ENCODE peak calls at places on chromosomes 16 and 17, in ten cellular contexts. One of them, this sample, is unnamed. For H3K27me3, H3K36me3 and H3K9me3, the result is how much of the 10 kb centered on the place peaks cover.

GRCh38 chr17:45132569-45133463 is 501 bp upstream of the PLCD3 start:
- DNase-seq in lower lobe of right lung: peak
- DNase-seq in BE2C: peak
- DNase-seq in CD8-positive, alpha-beta T cell: peak
- DNase-seq in naive thymus-derived CD4-positive, alpha-beta T cell: peak
- DNase-seq in tibial nerve: peak
- DNase-seq in endodermal cell: peak
- DNase-seq in fibroblast of lung: peak
- DNase-seq in PC-3: peak
- DNase-seq in CD4-positive, CD25-positive, alpha-beta regulatory T cell: peak
- DNase-seq in this sample: peak

GRCh38 chr16:53821957-53822625 is 118.1 kb downstream of the FTO start:
- DNase-seq in lower lobe of right lung: no peak
- DNase-seq in BE2C: no peak
- DNase-seq in CD8-positive, alpha-beta T cell: no peak
- DNase-seq in naive thymus-derived CD4-positive, alpha-beta T cell: no peak
- DNase-seq in tibial nerve: no peak
- DNase-seq in endodermal cell: no peak
- DNase-seq in fibroblast of lung: peak
- DNase-seq in PC-3: peak
- DNase-seq in CD4-positive, CD25-positive, alpha-beta regulatory T cell: no peak
- DNase-seq in this sample: no peak

GRCh38 chr17:29504711-29505110 is 62.1 kb downstream of the ABHD15 start:
- DNase-seq in lower lobe of right lung: no peak
- DNase-seq in BE2C: no peak
- DNase-seq in CD8-positive, alpha-beta T cell: no peak
- DNase-seq in naive thymus-derived CD4-positive, alpha-beta T cell: no peak
- DNase-seq in tibial nerve: no peak
- DNase-seq in endodermal cell: no peak
- DNase-seq in fibroblast of lung: peak
- DNase-seq in PC-3: no peak
- DNase-seq in CD4-positive, CD25-positive, alpha-beta regulatory T cell: no peak
- DNase-seq in this sample: no peak

GRCh38 chr16:3819175-3819527 is 61.4 kb downstream of the CREBBP start:
- DNase-seq in lower lobe of right lung: no peak
- DNase-seq in BE2C: no peak
- DNase-seq in CD8-positive, alpha-beta T cell: no peak
- DNase-seq in naive thymus-derived CD4-positive, alpha-beta T cell: no peak
- DNase-seq in tibial nerve: no peak
- DNase-seq in endodermal cell: no peak
- DNase-seq in fibroblast of lung: no peak
- DNase-seq in PC-3: no peak
- DNase-seq in CD4-positive, CD25-positive, alpha-beta regulatory T cell: no peak
- DNase-seq in this sample: no peak

GRCh38 chr16:4015275-4015990 is 100.8 kb downstream of the ADCY9 start:
- DNase-seq in lower lobe of right lung: no peak
- DNase-seq in BE2C: no peak
- DNase-seq in CD8-positive, alpha-beta T cell: no peak
- DNase-seq in naive thymus-derived CD4-positive, alpha-beta T cell: no peak
- DNase-seq in tibial nerve: no peak
- DNase-seq in endodermal cell: no peak
- DNase-seq in fibroblast of lung: peak
- DNase-seq in PC-3: no peak
- DNase-seq in CD4-positive, CD25-positive, alpha-beta regulatory T cell: no peak
- DNase-seq in this sample: peak

GRCh38 chr16:2963074-2963610 is 933 bp upstream of the KREMEN2 start:
- DNase-seq in lower lobe of right lung: peak
- DNase-seq in BE2C: no peak
- DNase-seq in CD8-positive, alpha-beta T cell: no peak
- DNase-seq in naive thymus-derived CD4-positive, alpha-beta T cell: peak
- DNase-seq in tibial nerve: no peak
- DNase-seq in endodermal cell: peak
- DNase-seq in fibroblast of lung: no peak
- DNase-seq in PC-3: no peak
- DNase-seq in CD4-positive, CD25-positive, alpha-beta regulatory T cell: no peak
- DNase-seq in this sample: no peak

GRCh38 chr17:58377005-58377660 is 25.1 kb upstream of the SUPT4H1 start:
- DNase-seq in lower lobe of right lung: no peak
- DNase-seq in BE2C: no peak
- DNase-seq in CD8-positive, alpha-beta T cell: no peak
- DNase-seq in naive thymus-derived CD4-positive, alpha-beta T cell: no peak
- DNase-seq in tibial nerve: no peak
- DNase-seq in endodermal cell: peak
- DNase-seq in fibroblast of lung: no peak
- DNase-seq in PC-3: peak
- DNase-seq in CD4-positive, CD25-positive, alpha-beta regulatory T cell: no peak
- DNase-seq in this sample: no peak

GRCh38 chr17:68460096-68460495 is 2.8 kb upstream of the WIPI1 start:
- DNase-seq in lower lobe of right lung: no peak
- DNase-seq in BE2C: no peak
- DNase-seq in CD8-positive, alpha-beta T cell: no peak
- DNase-seq in naive thymus-derived CD4-positive, alpha-beta T cell: no peak
- DNase-seq in tibial nerve: no peak
- DNase-seq in endodermal cell: no peak
- DNase-seq in fibroblast of lung: no peak
- DNase-seq in PC-3: no peak
- DNase-seq in CD4-positive, CD25-positive, alpha-beta regulatory T cell: no peak
- DNase-seq in this sample: no peak

GRCh38 chr17:65474658-65475057 is 86.8 kb downstream of the AXIN2 start:
- DNase-seq in lower lobe of right lung: no peak
- DNase-seq in BE2C: no peak
- DNase-seq in CD8-positive, alpha-beta T cell: no peak
- DNase-seq in naive thymus-derived CD4-positive, alpha-beta T cell: no peak
- DNase-seq in tibial nerve: no peak
- DNase-seq in endodermal cell: no peak
- DNase-seq in fibroblast of lung: no peak
- DNase-seq in PC-3: no peak
- DNase-seq in CD4-positive, CD25-positive, alpha-beta regulatory T cell: no peak
- DNase-seq in this sample: no peak

GRCh38 chr16:27639588-27640276 is 89.8 kb downstream of the KATNIP start:
- DNase-seq in lower lobe of right lung: no peak
- DNase-seq in BE2C: peak
- DNase-seq in CD8-positive, alpha-beta T cell: no peak
- DNase-seq in naive thymus-derived CD4-positive, alpha-beta T cell: no peak
- DNase-seq in tibial nerve: peak
- DNase-seq in endodermal cell: peak
- DNase-seq in fibroblast of lung: peak
- DNase-seq in PC-3: peak
- DNase-seq in CD4-positive, CD25-positive, alpha-beta regulatory T cell: peak
- DNase-seq in this sample: no peak

GRCh38 chr16:12323007-12323699 is 346.6 kb downstream of the SNX29 start:
- DNase-seq in lower lobe of right lung: no peak
- DNase-seq in BE2C: no peak
- DNase-seq in CD8-positive, alpha-beta T cell: no peak
- DNase-seq in naive thymus-derived CD4-positive, alpha-beta T cell: no peak
- DNase-seq in tibial nerve: no peak
- DNase-seq in endodermal cell: no peak
- DNase-seq in fibroblast of lung: no peak
- DNase-seq in PC-3: no peak
- DNase-seq in CD4-positive, CD25-positive, alpha-beta regulatory T cell: peak
- DNase-seq in this sample: no peak

DNA sequence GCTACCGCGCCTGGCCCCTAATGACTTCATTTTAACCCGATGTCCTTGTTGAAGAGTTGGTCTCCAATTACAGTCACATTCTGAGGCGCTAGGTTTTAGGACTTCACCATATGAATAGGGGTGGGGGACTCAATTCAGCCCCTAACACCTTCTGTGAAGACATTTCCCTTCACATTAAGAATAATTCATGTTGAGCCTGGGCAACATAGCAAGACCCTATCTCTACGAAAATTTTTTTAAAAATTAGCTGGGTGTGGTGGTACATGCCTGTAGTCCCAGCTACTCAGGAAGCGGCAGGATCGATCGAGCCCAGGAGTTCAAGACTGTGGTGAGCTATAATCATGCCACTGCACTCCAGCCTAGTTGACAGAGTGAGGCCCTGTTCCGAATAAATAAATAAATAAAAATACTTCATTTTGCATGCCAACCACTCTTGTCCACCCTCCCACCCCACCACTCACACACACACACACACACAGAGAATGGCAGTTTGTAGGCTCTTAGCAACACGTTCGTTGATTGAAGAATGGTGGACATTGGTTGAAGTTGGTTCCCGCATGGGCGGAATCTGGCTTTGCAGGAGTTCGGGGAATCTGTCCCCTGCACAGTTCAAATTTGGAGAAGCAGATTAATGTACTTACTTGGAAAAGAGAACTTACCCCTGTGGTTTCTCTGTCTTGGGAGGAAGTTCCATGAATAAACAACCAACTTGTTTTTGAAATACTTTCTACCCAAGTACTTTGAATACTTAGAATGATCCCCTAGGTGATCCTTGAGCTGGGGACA is 27.8 kb upstream of the TVP23A start:
- DNase-seq in lower lobe of right lung: no peak
- DNase-seq in BE2C: no peak
- DNase-seq in CD8-positive, alpha-beta T cell: no peak
- DNase-seq in naive thymus-derived CD4-positive, alpha-beta T cell: no peak
- DNase-seq in tibial nerve: no peak
- DNase-seq in endodermal cell: no peak
- DNase-seq in fibroblast of lung: no peak
- DNase-seq in PC-3: no peak
- DNase-seq in CD4-positive, CD25-positive, alpha-beta regulatory T cell: no peak
- DNase-seq in this sample: no peak
- H3K27me3 ChIP-seq in lower lobe of right lung: under half
- H3K27me3 ChIP-seq in BE2C: under half
- H3K27me3 ChIP-seq in CD8-positive, alpha-beta T cell: under half
- H3K27me3 ChIP-seq in naive thymus-derived CD4-positive, alpha-beta T cell: under half
- H3K27me3 ChIP-seq in tibial nerve: under half
- H3K27me3 ChIP-seq in endodermal cell: under half
- H3K27me3 ChIP-seq in fibroblast of lung: under half
- H3K27me3 ChIP-seq in PC-3: under half
- H3K27me3 ChIP-seq in CD4-positive, CD25-positive, alpha-beta regulatory T cell: under half
- H3K27me3 ChIP-seq in this sample: under half

GRCh38 chr17:32161029-32161428 is 18.7 kb downstream of the RHOT1 start:
- DNase-seq in lower lobe of right lung: no peak
- DNase-seq in BE2C: no peak
- DNase-seq in CD8-positive, alpha-beta T cell: no peak
- DNase-seq in naive thymus-derived CD4-positive, alpha-beta T cell: no peak
- DNase-seq in tibial nerve: no peak
- DNase-seq in endodermal cell: no peak
- DNase-seq in fibroblast of lung: peak
- DNase-seq in PC-3: no peak
- DNase-seq in CD4-positive, CD25-positive, alpha-beta regulatory T cell: no peak
- DNase-seq in this sample: no peak

GRCh38 chr17:32161506-32162365 is 19.4 kb downstream of the RHOT1 start:
- DNase-seq in lower lobe of right lung: no peak
- DNase-seq in BE2C: no peak
- DNase-seq in CD8-positive, alpha-beta T cell: no peak
- DNase-seq in naive thymus-derived CD4-positive, alpha-beta T cell: no peak
- DNase-seq in tibial nerve: no peak
- DNase-seq in endodermal cell: no peak
- DNase-seq in fibroblast of lung: peak
- DNase-seq in PC-3: peak
- DNase-seq in CD4-positive, CD25-positive, alpha-beta regulatory T cell: no peak
- DNase-seq in this sample: no peak

GRCh38 chr17:32158870-32159585 is 16.7 kb downstream of the RHOT1 start:
- DNase-seq in lower lobe of right lung: no peak
- DNase-seq in BE2C: no peak
- DNase-seq in CD8-positive, alpha-beta T cell: no peak
- DNase-seq in naive thymus-derived CD4-positive, alpha-beta T cell: no peak
- DNase-seq in tibial nerve: no peak
- DNase-seq in endodermal cell: no peak
- DNase-seq in fibroblast of lung: no peak
- DNase-seq in PC-3: no peak
- DNase-seq in CD4-positive, CD25-positive, alpha-beta regulatory T cell: no peak
- DNase-seq in this sample: no peak

GRCh38 chr17:32159586-32160438 is 17.5 kb downstream of the RHOT1 start:
- DNase-seq in lower lobe of right lung: no peak
- DNase-seq in BE2C: no peak
- DNase-seq in CD8-positive, alpha-beta T cell: no peak
- DNase-seq in naive thymus-derived CD4-positive, alpha-beta T cell: no peak
- DNase-seq in tibial nerve: no peak
- DNase-seq in endodermal cell: no peak
- DNase-seq in fibroblast of lung: peak
- DNase-seq in PC-3: no peak
- DNase-seq in CD4-positive, CD25-positive, alpha-beta regulatory T cell: no peak
- DNase-seq in this sample: no peak

DNA sequence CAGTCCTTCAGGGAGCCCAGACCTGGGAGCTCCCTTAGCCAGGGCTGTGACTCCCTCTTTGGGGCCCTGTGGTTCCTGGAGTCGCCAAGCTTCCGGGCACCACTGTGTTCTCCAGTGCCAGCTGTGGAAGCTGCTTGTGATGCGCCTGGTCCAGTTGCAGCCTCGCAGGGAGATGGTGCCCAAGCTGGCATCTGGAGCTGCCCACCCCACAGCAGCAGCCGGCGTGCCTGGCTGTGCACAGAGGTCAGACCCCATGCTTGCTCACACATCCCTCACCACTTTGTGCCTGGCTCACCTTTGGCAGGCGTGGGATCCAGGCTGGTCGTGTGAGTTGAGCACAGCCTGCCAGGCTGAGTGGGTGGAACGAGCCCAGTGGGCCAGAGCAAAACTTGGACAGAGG is 18.2 kb downstream of the RHOT1 start:
- DNase-seq in lower lobe of right lung: no peak
- DNase-seq in BE2C: no peak
- DNase-seq in CD8-positive, alpha-beta T cell: no peak
- DNase-seq in naive thymus-derived CD4-positive, alpha-beta T cell: no peak
- DNase-seq in tibial nerve: no peak
- DNase-seq in endodermal cell: no peak
- DNase-seq in fibroblast of lung: no peak
- DNase-seq in PC-3: no peak
- DNase-seq in CD4-positive, CD25-positive, alpha-beta regulatory T cell: no peak
- DNase-seq in this sample: no peak
- H3K36me3 ChIP-seq in lower lobe of right lung: under half
- H3K36me3 ChIP-seq in BE2C: under half
- H3K36me3 ChIP-seq in CD8-positive, alpha-beta T cell: under half
- H3K36me3 ChIP-seq in naive thymus-derived CD4-positive, alpha-beta T cell: under half
- H3K36me3 ChIP-seq in tibial nerve: half or more
- H3K36me3 ChIP-seq in endodermal cell: under half
- H3K36me3 ChIP-seq in fibroblast of lung: under half
- H3K36me3 ChIP-seq in PC-3: under half
- H3K36me3 ChIP-seq in CD4-positive, CD25-positive, alpha-beta regulatory T cell: under half
- H3K36me3 ChIP-seq in this sample: under half

GRCh38 chr16:34078697-34079096 is 619.3 kb downstream of the TP53TG3F start:
- DNase-seq in lower lobe of right lung: no peak
- DNase-seq in BE2C: no peak
- DNase-seq in CD8-positive, alpha-beta T cell: no peak
- DNase-seq in naive thymus-derived CD4-positive, alpha-beta T cell: no peak
- DNase-seq in tibial nerve: no peak
- DNase-seq in endodermal cell: no peak
- DNase-seq in fibroblast of lung: peak
- DNase-seq in PC-3: no peak
- DNase-seq in CD4-positive, CD25-positive, alpha-beta regulatory T cell: no peak
- DNase-seq in this sample: no peak
- H3K9me3 ChIP-seq in lower lobe of right lung: half or more
- H3K9me3 ChIP-seq in BE2C: under half
- H3K9me3 ChIP-seq in CD8-positive, alpha-beta T cell: under half
- H3K9me3 ChIP-seq in naive thymus-derived CD4-positive, alpha-beta T cell: under half
- H3K9me3 ChIP-seq in tibial nerve: under half
- H3K9me3 ChIP-seq in endodermal cell: half or more
- H3K9me3 ChIP-seq in fibroblast of lung: under half
- H3K9me3 ChIP-seq in PC-3: under half
- H3K9me3 ChIP-seq in CD4-positive, CD25-positive, alpha-beta regulatory T cell: under half
- H3K9me3 ChIP-seq in this sample: under half

DNA sequence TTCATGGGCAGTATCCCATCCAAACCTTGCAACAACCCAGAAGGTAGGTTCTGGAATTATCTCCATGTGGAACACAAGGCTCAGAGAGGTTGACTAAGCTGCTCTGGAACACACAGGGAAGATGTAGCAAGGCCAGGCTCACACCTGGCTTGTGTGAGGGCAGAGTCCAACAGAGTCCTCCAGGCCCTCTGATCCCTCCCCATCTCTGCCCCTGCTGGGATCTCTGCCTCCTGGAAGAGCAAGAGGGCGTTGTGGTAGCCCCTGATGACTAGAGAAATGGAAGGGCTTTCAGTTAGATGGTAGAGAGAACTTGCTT is 7.0 kb upstream of the PPP1R1B start:
- DNase-seq in lower lobe of right lung: no peak
- DNase-seq in BE2C: no peak
- DNase-seq in CD8-positive, alpha-beta T cell: no peak
- DNase-seq in naive thymus-derived CD4-positive, alpha-beta T cell: no peak
- DNase-seq in tibial nerve: no peak
- DNase-seq in endodermal cell: no peak
- DNase-seq in fibroblast of lung: no peak
- DNase-seq in PC-3: no peak
- DNase-seq in CD4-positive, CD25-positive, alpha-beta regulatory T cell: no peak
- DNase-seq in this sample: no peak
- H3K27me3 ChIP-seq in lower lobe of right lung: under half
- H3K27me3 ChIP-seq in BE2C: under half
- H3K27me3 ChIP-seq in CD8-positive, alpha-beta T cell: under half
- H3K27me3 ChIP-seq in naive thymus-derived CD4-positive, alpha-beta T cell: under half
- H3K27me3 ChIP-seq in tibial nerve: under half
- H3K27me3 ChIP-seq in endodermal cell: half or more
- H3K27me3 ChIP-seq in fibroblast of lung: under half
- H3K27me3 ChIP-seq in PC-3: under half
- H3K27me3 ChIP-seq in CD4-positive, CD25-positive, alpha-beta regulatory T cell: under half
- H3K27me3 ChIP-seq in this sample: under half

This sample was measured in aorta.